ENCODE peak calls at places on chromosomes 16 and 17, in ten cellular contexts. E is fibroblast of the conjunctiva, K is foreskin fibroblast, W is T-cell, U is Daoy, H is transverse colon, T is GM23248, M is psoas muscle, B is AG08395, C is mammary epithelial cell. G is an unnamed sample.

GRCh38 chr17:68134731-68135130 is 99.2 kb downstream of the KPNA2 start:
- DNase-seq in U (no peak), B (no peak), T (no peak), M (no peak), E (no peak), K (no peak), H (no peak), W (no peak), C (no peak), G (no peak)

GRCh38 chr17:10875984-10876555 is 38.2 kb upstream of the PIRT start:
- DNase-seq in K (peak), B (peak), E (peak), H (peak), W (no peak), M (peak), C (peak), U (peak), T (peak), G (peak)

GRCh38 chr17:52158450-52159042 is at the start of gene CA10:
- DNase-seq in C (no peak), B (no peak), K (no peak), W (no peak), U (no peak), H (no peak), T (no peak), M (peak), E (no peak), G (no peak)

GRCh38 chr17:73432624-73433190 is 120.9 kb upstream of the CDC42EP4 start:
- DNase-seq in B (no peak), H (no peak), W (no peak), U (no peak), K (no peak), M (no peak), E (no peak), T (no peak), C (no peak), G (no peak)

GRCh38 chr16:27408602-27409031 is 6.6 kb downstream of the IL21R start:
- DNase-seq in C (peak), M (no peak), W (no peak), E (no peak), U (no peak), B (no peak), T (no peak), K (no peak), H (no peak), G (no peak)

GRCh38 chr16:58678716-58679115 is 5.9 kb downstream of the SLC38A7 start:
- DNase-seq in H (no peak), C (peak), E (peak), W (no peak), M (peak), U (no peak), B (peak), T (peak), K (peak), G (peak)

GRCh38 chr16:50215680-50216079 is 50.7 kb upstream of the ADCY7 start:
- DNase-seq in U (no peak), T (no peak), H (no peak), M (no peak), E (no peak), B (no peak), C (no peak), W (no peak), K (no peak), G (no peak)

GRCh38 chr16:71205482-71206131 is 24.9 kb downstream of the HYDIN start:
- DNase-seq in B (no peak), C (no peak), M (peak), E (no peak), U (no peak), T (no peak), H (no peak), K (no peak), W (no peak), G (no peak)

GRCh38 chr17:44279586-44280344 is 11.8 kb upstream of the SLC4A1 start:
- DNase-seq in M (peak), H (peak), W (peak), T (peak), C (peak), E (peak), B (peak), K (peak), U (peak), G (peak)

GRCh38 chr16:2980227-2981176 is at the start of gene PKMYT1:
- DNase-seq in M (peak), U (peak), W (peak), H (peak), B (peak), C (peak), T (peak), E (peak), K (peak), G (peak)

GRCh38 chr16:55528974-55529373 is 20.1 kb downstream of the LPCAT2 start:
- DNase-seq in E (no peak), M (no peak), T (no peak), B (peak), U (no peak), H (no peak), K (no peak), C (no peak), W (no peak), G (no peak)

GRCh38 chr17:5069724-5070123 is 8.5 kb upstream of the ZFP3 start:
- DNase-seq in B (no peak), M (no peak), C (peak), T (no peak), H (no peak), W (no peak), K (peak), E (no peak), U (no peak), G (no peak)

GRCh38 chr16:27799866-27800265 is 249.9 kb downstream of the KATNIP start:
- DNase-seq in T (no peak), H (no peak), M (no peak), B (no peak), E (no peak), U (no peak), W (no peak), C (no peak), K (no peak), G (no peak)

GRCh38 chr17:38605852-38606645 is at the start of gene SRCIN1:
- DNase-seq in M (peak), E (no peak), H (peak), T (peak), B (no peak), K (peak), U (peak), C (peak), W (peak), G (peak)